ENCODE peak calls at places on chromosomes 11 and 22, in seven cellular contexts. One of them, this sample, is unnamed.

GRCh38 chr11:12242071-12242672 is 131.8 kb downstream of the MICAL2 start:
- DNase-seq in IMR-90: no peak
- DNase-seq in cardiac muscle cell: no peak
- DNase-seq in tibial artery: no peak
- DNase-seq in A673: no peak
- DNase-seq in body of pancreas: peak; percentile 84
- DNase-seq in uterus: no peak
- DNase-seq in this sample: no peak

GRCh38 chr11:34314176-34314575 is 43.6 kb downstream of the ABTB2 start:
- DNase-seq in IMR-90: no peak
- DNase-seq in cardiac muscle cell: no peak
- DNase-seq in tibial artery: no peak
- DNase-seq in A673: no peak
- DNase-seq in body of pancreas: no peak
- DNase-seq in uterus: no peak
- DNase-seq in this sample: no peak

GRCh38 chr11:59358595-59358994 is at the start of gene OR5AN1:
- DNase-seq in IMR-90: no peak
- DNase-seq in cardiac muscle cell: no peak
- DNase-seq in tibial artery: no peak
- DNase-seq in A673: no peak
- DNase-seq in body of pancreas: no peak
- DNase-seq in uterus: no peak
- DNase-seq in this sample: no peak

GRCh38 chr11:107732327-107733051 is 20.6 kb upstream of the SLN start:
- DNase-seq in IMR-90: no peak
- DNase-seq in cardiac muscle cell: no peak
- DNase-seq in tibial artery: no peak
- DNase-seq in A673: no peak
- DNase-seq in body of pancreas: no peak
- DNase-seq in uterus: no peak
- DNase-seq in this sample: no peak

GRCh38 chr22:30333707-30334087 is 7.0 kb upstream of the TBC1D10A start:
- DNase-seq in IMR-90: no peak
- DNase-seq in cardiac muscle cell: no peak
- DNase-seq in tibial artery: no peak
- DNase-seq in A673: no peak
- DNase-seq in body of pancreas: no peak
- DNase-seq in uterus: no peak
- DNase-seq in this sample: no peak

GRCh38 chr22:45335854-45336492 is 26.2 kb downstream of the FAM118A start:
- DNase-seq in IMR-90: no peak
- DNase-seq in cardiac muscle cell: no peak
- DNase-seq in tibial artery: no peak
- DNase-seq in A673: no peak
- DNase-seq in body of pancreas: no peak
- DNase-seq in uterus: no peak
- DNase-seq in this sample: no peak

GRCh38 chr11:99952816-99953215 is 734.3 kb upstream of the ARHGAP42 start:
- DNase-seq in IMR-90: no peak
- DNase-seq in cardiac muscle cell: no peak
- DNase-seq in tibial artery: no peak
- DNase-seq in A673: no peak
- DNase-seq in body of pancreas: no peak
- DNase-seq in uterus: no peak
- DNase-seq in this sample: no peak

GRCh38 chr11:66002648-66003225 is 434 bp downstream of the BANF1 start:
- DNase-seq in IMR-90: peak; percentile 48
- DNase-seq in cardiac muscle cell: peak; percentile 57
- DNase-seq in tibial artery: peak; percentile 80
- DNase-seq in A673: no peak
- DNase-seq in body of pancreas: peak; percentile 79
- DNase-seq in uterus: peak; percentile 63
- DNase-seq in this sample: peak; percentile 60

GRCh38 chr11:120529214-120529613 is 17.7 kb downstream of the GRIK4 start:
- DNase-seq in IMR-90: no peak
- DNase-seq in cardiac muscle cell: no peak
- DNase-seq in tibial artery: no peak
- DNase-seq in A673: no peak
- DNase-seq in body of pancreas: no peak
- DNase-seq in uterus: no peak
- DNase-seq in this sample: no peak

GRCh38 chr22:33984741-33985287 is 64.5 kb upstream of the LARGE1 start:
- DNase-seq in IMR-90: no peak
- DNase-seq in cardiac muscle cell: no peak
- DNase-seq in tibial artery: no peak
- DNase-seq in A673: no peak
- DNase-seq in body of pancreas: no peak
- DNase-seq in uterus: no peak
- DNase-seq in this sample: no peak

GRCh38 chr11:125022551-125022950 is 40.6 kb upstream of the SLC37A2 start:
- DNase-seq in IMR-90: peak; percentile 47
- DNase-seq in cardiac muscle cell: no peak
- DNase-seq in tibial artery: no peak
- DNase-seq in A673: no peak
- DNase-seq in body of pancreas: no peak
- DNase-seq in uterus: no peak
- DNase-seq in this sample: no peak

GRCh38 chr11:71452354-71453020 is 516 bp upstream of the NADSYN1 start:
- DNase-seq in IMR-90: peak; percentile 35
- DNase-seq in cardiac muscle cell: peak; percentile 23
- DNase-seq in tibial artery: peak; percentile 84
- DNase-seq in A673: peak; percentile 60
- DNase-seq in body of pancreas: peak; percentile 68
- DNase-seq in uterus: peak; percentile 42
- DNase-seq in this sample: peak; percentile 50

GRCh38 chr11:77029829-77030228 is 4.4 kb upstream of the B3GNT6 start:
- DNase-seq in IMR-90: no peak
- DNase-seq in cardiac muscle cell: no peak
- DNase-seq in tibial artery: no peak
- DNase-seq in A673: no peak
- DNase-seq in body of pancreas: no peak
- DNase-seq in uterus: no peak
- DNase-seq in this sample: no peak

GRCh38 chr11:120431633-120432032 is 79.9 kb upstream of the GRIK4 start:
- DNase-seq in IMR-90: peak; percentile 72
- DNase-seq in cardiac muscle cell: no peak
- DNase-seq in tibial artery: no peak
- DNase-seq in A673: peak; percentile 80
- DNase-seq in body of pancreas: no peak
- DNase-seq in uterus: no peak
- DNase-seq in this sample: no peak

GRCh38 chr22:32847067-32847491 is 45.6 kb downstream of the TIMP3 start:
- DNase-seq in IMR-90: no peak
- DNase-seq in cardiac muscle cell: no peak
- DNase-seq in tibial artery: peak; percentile 86
- DNase-seq in A673: no peak
- DNase-seq in body of pancreas: no peak
- DNase-seq in uterus: peak; percentile 66
- DNase-seq in this sample: no peak

GRCh38 chr11:396511-396947 is 2.5 kb downstream of the PKP3 start:
- DNase-seq in IMR-90: no peak
- DNase-seq in cardiac muscle cell: no peak
- DNase-seq in tibial artery: no peak
- DNase-seq in A673: no peak
- DNase-seq in body of pancreas: no peak
- DNase-seq in uterus: no peak
- DNase-seq in this sample: no peak

GRCh38 chr11:79762271-79762935 is 321.6 kb upstream of the TENM4 start:
- DNase-seq in IMR-90: peak; percentile 3
- DNase-seq in cardiac muscle cell: peak; percentile 52
- DNase-seq in tibial artery: no peak
- DNase-seq in A673: peak; percentile 43
- DNase-seq in body of pancreas: no peak
- DNase-seq in uterus: no peak
- DNase-seq in this sample: no peak
- TF ChIP-seq CTCF in IMR-90: peak; percentile 9
- TF ChIP-seq CTCF in cardiac muscle cell: no peak
- TF ChIP-seq CTCF in tibial artery: no peak
- TF ChIP-seq CTCF in A673: peak; percentile 10
- TF ChIP-seq CTCF in body of pancreas: no peak
- TF ChIP-seq CTCF in uterus: no peak
- TF ChIP-seq CTCF in this sample: no peak

DNA sequence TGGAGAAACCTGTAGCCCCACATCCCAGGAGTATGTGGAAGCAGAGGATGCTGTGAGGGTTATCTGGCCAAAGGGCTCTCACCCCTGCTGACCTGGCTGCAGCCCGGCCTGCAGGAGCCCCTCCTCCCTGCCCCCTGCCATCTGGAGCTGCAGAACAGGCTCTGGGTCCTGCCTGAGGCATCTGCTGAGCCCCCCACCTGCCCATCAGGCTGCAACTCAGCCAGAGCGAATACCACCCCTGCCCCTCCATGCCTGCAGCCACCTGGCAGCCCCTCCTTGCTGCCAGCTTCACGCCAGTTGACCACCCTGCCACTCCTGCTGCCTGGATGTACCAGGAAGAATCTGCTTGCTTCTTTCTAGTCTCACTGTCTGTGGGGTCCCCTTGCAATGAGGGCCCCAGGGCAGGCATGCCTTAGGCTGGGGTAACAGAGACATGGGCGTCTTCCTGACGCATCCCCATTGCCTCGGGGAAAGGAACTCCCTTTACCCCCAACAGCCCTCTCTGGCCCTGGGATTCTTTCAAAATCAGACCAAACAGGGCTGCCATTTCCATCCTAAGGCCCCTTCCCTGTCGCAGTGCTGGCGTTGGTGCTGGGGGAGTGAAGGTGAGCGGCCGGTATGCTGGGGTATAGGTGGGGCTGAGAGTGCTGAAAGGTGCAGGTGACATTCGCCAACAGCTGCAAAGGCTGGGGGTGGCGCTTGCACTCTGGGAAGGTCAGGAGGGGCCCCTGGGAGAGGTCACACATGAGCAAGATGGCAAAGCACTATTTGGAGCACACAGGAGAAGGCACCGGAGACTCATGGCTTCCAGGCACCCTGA is 1334.6 kb downstream of the TBC1D22A start:
- DNase-seq in IMR-90: no peak
- DNase-seq in cardiac muscle cell: no peak
- DNase-seq in tibial artery: peak; percentile 40
- DNase-seq in A673: no peak
- DNase-seq in body of pancreas: no peak
- DNase-seq in uterus: peak; percentile 6
- DNase-seq in this sample: no peak
- H3K4me1 ChIP-seq in IMR-90: no peaks in the 10 kb centered on the region
- H3K4me1 ChIP-seq in cardiac muscle cell: no peaks in the 10 kb centered on the region
- H3K4me1 ChIP-seq in tibial artery: no peaks in the 10 kb centered on the region
- H3K4me1 ChIP-seq in A673: no peaks in the 10 kb centered on the region
- H3K4me1 ChIP-seq in body of pancreas: no peaks in the 10 kb centered on the region
- H3K4me1 ChIP-seq in uterus: no peaks in the 10 kb centered on the region
- H3K4me1 ChIP-seq in this sample: no peaks in the 10 kb centered on the region

DNA sequence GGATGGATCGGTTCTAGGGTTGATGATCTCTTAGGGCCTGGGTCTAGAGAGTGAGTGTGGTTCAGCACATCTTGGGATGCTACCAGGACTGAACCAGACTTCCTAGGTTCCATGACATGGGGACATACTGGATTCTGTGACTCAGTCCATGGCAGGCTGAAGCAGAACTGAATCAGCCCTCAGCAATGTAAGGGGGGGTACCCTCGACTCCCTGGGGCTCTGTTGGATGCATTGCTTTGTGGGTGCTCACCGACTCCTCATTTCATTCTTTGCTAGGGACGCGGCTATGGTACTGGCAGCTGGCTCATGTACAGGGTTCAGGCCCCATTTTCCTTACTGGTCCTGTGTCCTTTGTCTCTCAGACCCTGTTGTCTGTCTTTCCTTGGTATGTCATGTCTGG is 733 bp upstream of the GRAMD1B start:
- DNase-seq in IMR-90: peak; percentile 86
- DNase-seq in cardiac muscle cell: no peak
- DNase-seq in tibial artery: no peak
- DNase-seq in A673: no peak
- DNase-seq in body of pancreas: no peak
- DNase-seq in uterus: no peak
- DNase-seq in this sample: no peak
- H3K4me3 ChIP-seq in IMR-90: peak overlapping the region; percentile 33
- H3K4me3 ChIP-seq in cardiac muscle cell: peak overlapping the region; percentile 76
- H3K4me3 ChIP-seq in tibial artery: no peak overlapping the region
- H3K4me3 ChIP-seq in A673: peak overlapping the region; percentile 77
- H3K4me3 ChIP-seq in body of pancreas: no peak overlapping the region
- H3K4me3 ChIP-seq in uterus: no peak overlapping the region
- H3K4me3 ChIP-seq in this sample: no peak overlapping the region

DNA sequence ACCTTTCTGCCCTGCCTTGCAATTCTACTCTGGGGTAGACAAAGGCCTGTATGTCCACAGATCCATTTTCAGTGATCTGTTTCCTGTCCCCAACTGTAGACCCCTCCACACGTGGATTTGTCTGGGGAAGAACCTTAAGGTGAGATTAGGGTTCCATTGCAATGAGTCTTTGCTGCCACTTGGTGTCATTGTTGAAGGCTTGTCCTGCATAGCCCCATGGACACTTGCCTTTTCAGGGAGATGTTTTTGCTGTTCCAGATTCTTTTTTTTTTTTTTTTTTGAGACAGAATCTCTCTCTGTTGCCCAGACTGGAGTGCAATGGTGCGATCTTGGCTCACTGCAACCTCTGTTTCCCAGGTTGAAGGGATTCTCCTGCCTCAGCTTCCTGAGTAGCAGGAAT is 21.8 kb downstream of the SERPING1 start:
- DNase-seq in IMR-90: no peak
- DNase-seq in cardiac muscle cell: no peak
- DNase-seq in tibial artery: no peak
- DNase-seq in A673: no peak
- DNase-seq in body of pancreas: no peak
- DNase-seq in uterus: no peak
- DNase-seq in this sample: no peak
- TF ChIP-seq CTCF in IMR-90: no peak
- TF ChIP-seq CTCF in cardiac muscle cell: peak; percentile 17
- TF ChIP-seq CTCF in tibial artery: no peak
- TF ChIP-seq CTCF in A673: peak; percentile 40
- TF ChIP-seq CTCF in body of pancreas: no peak
- TF ChIP-seq CTCF in uterus: no peak
- TF ChIP-seq CTCF in this sample: no peak

GRCh38 chr22:35375031-35375430 is 5.9 kb upstream of the HMOX1 start:
- DNase-seq in IMR-90: peak; percentile 62
- DNase-seq in cardiac muscle cell: no peak
- DNase-seq in tibial artery: no peak
- DNase-seq in A673: no peak
- DNase-seq in body of pancreas: no peak
- DNase-seq in uterus: no peak
- DNase-seq in this sample: no peak
- H3K4me1 ChIP-seq in IMR-90: peaks cover 28% of the 10 kb centered on the region
- H3K4me1 ChIP-seq in cardiac muscle cell: peaks cover 5% of the 10 kb centered on the region
- H3K4me1 ChIP-seq in tibial artery: peaks cover 24% of the 10 kb centered on the region
- H3K4me1 ChIP-seq in A673: peaks cover 19% of the 10 kb centered on the region
- H3K4me1 ChIP-seq in body of pancreas: peaks cover 37% of the 10 kb centered on the region
- H3K4me1 ChIP-seq in uterus: no peaks in the 10 kb centered on the region
- H3K4me1 ChIP-seq in this sample: peaks cover 6% of the 10 kb centered on the region